ENCODE peak calls at places on chromosomes 16 and 17, in seven cellular contexts. One of them, this sample, is unnamed.

GRCh38 chr17:82658331-82658730 is 10.1 kb upstream of the WDR45B start:
- DNase-seq in activated CD4-positive, alpha-beta T cell treated with anti-CD3 and anti-CD28 coated beads, Interleukin-2, amount 50 U/mL, for 1 hour: no peak
- DNase-seq in HT-29: no peak
- DNase-seq in substantia nigra: no peak
- DNase-seq in frontal cortex: no peak
- DNase-seq in chondrocyte: no peak
- DNase-seq in NT2/D1: no peak
- DNase-seq in this sample: no peak

GRCh38 chr17:66281671-66282369 is 20.6 kb upstream of the PRKCA start:
- DNase-seq in activated CD4-positive, alpha-beta T cell treated with anti-CD3 and anti-CD28 coated beads, Interleukin-2, amount 50 U/mL, for 1 hour: no peak
- DNase-seq in HT-29: no peak
- DNase-seq in chondrocyte: no peak
- DNase-seq in frontal cortex: no peak
- DNase-seq in NT2/D1: no peak
- DNase-seq in substantia nigra: no peak
- DNase-seq in this sample: no peak

GRCh38 chr16:68892214-68892613 is 48.9 kb downstream of the TANGO6 start:
- DNase-seq in substantia nigra: no peak
- DNase-seq in chondrocyte: no peak
- DNase-seq in frontal cortex: no peak
- DNase-seq in activated CD4-positive, alpha-beta T cell treated with anti-CD3 and anti-CD28 coated beads, Interleukin-2, amount 50 U/mL, for 1 hour: no peak
- DNase-seq in NT2/D1: no peak
- DNase-seq in HT-29: no peak
- DNase-seq in this sample: no peak

GRCh38 chr17:42407289-42407836 is 15.7 kb downstream of the CAVIN1 start:
- DNase-seq in chondrocyte: no peak
- DNase-seq in frontal cortex: peak; percentile 74
- DNase-seq in substantia nigra: peak; percentile 86
- DNase-seq in activated CD4-positive, alpha-beta T cell treated with anti-CD3 and anti-CD28 coated beads, Interleukin-2, amount 50 U/mL, for 1 hour: peak; percentile 60
- DNase-seq in HT-29: peak; percentile 91
- DNase-seq in NT2/D1: no peak
- DNase-seq in this sample: peak; percentile 82

GRCh38 chr17:72970246-72970645 is 122.2 kb downstream of the SLC39A11 start:
- DNase-seq in substantia nigra: peak; percentile 44
- DNase-seq in activated CD4-positive, alpha-beta T cell treated with anti-CD3 and anti-CD28 coated beads, Interleukin-2, amount 50 U/mL, for 1 hour: no peak
- DNase-seq in HT-29: no peak
- DNase-seq in chondrocyte: no peak
- DNase-seq in NT2/D1: no peak
- DNase-seq in frontal cortex: no peak
- DNase-seq in this sample: no peak

GRCh38 chr17:82752371-82753200 is 721 bp downstream of the TBCD start:
- DNase-seq in frontal cortex: peak; percentile 37
- DNase-seq in HT-29: peak; percentile 36
- DNase-seq in NT2/D1: no peak
- DNase-seq in activated CD4-positive, alpha-beta T cell treated with anti-CD3 and anti-CD28 coated beads, Interleukin-2, amount 50 U/mL, for 1 hour: no peak
- DNase-seq in chondrocyte: no peak
- DNase-seq in substantia nigra: no peak
- DNase-seq in this sample: no peak

GRCh38 chr17:30429155-30429554 is 48.1 kb upstream of the GOSR1 start:
- DNase-seq in activated CD4-positive, alpha-beta T cell treated with anti-CD3 and anti-CD28 coated beads, Interleukin-2, amount 50 U/mL, for 1 hour: no peak
- DNase-seq in frontal cortex: no peak
- DNase-seq in chondrocyte: no peak
- DNase-seq in NT2/D1: no peak
- DNase-seq in HT-29: no peak
- DNase-seq in substantia nigra: no peak
- DNase-seq in this sample: no peak

GRCh38 chr17:35169964-35170363 is 22.3 kb downstream of the UNC45B start:
- DNase-seq in activated CD4-positive, alpha-beta T cell treated with anti-CD3 and anti-CD28 coated beads, Interleukin-2, amount 50 U/mL, for 1 hour: no peak
- DNase-seq in substantia nigra: no peak
- DNase-seq in NT2/D1: no peak
- DNase-seq in HT-29: no peak
- DNase-seq in frontal cortex: no peak
- DNase-seq in chondrocyte: no peak
- DNase-seq in this sample: no peak

GRCh38 chr17:64418506-64419339 is 28.1 kb upstream of the PECAM1 start:
- DNase-seq in HT-29: peak; percentile 77
- DNase-seq in substantia nigra: peak; percentile 26
- DNase-seq in activated CD4-positive, alpha-beta T cell treated with anti-CD3 and anti-CD28 coated beads, Interleukin-2, amount 50 U/mL, for 1 hour: no peak
- DNase-seq in NT2/D1: no peak
- DNase-seq in chondrocyte: no peak
- DNase-seq in frontal cortex: peak; percentile 37
- DNase-seq in this sample: no peak

GRCh38 chr17:40500190-40500589 is 1.2 kb downstream of the TNS4 start:
- DNase-seq in frontal cortex: no peak
- DNase-seq in activated CD4-positive, alpha-beta T cell treated with anti-CD3 and anti-CD28 coated beads, Interleukin-2, amount 50 U/mL, for 1 hour: no peak
- DNase-seq in HT-29: no peak
- DNase-seq in NT2/D1: no peak
- DNase-seq in substantia nigra: no peak
- DNase-seq in chondrocyte: peak; percentile 75
- DNase-seq in this sample: no peak

GRCh38 chr16:77234611-77235010 is 35.4 kb downstream of the SYCE1L start:
- DNase-seq in frontal cortex: no peak
- DNase-seq in substantia nigra: no peak
- DNase-seq in NT2/D1: no peak
- DNase-seq in HT-29: no peak
- DNase-seq in activated CD4-positive, alpha-beta T cell treated with anti-CD3 and anti-CD28 coated beads, Interleukin-2, amount 50 U/mL, for 1 hour: no peak
- DNase-seq in chondrocyte: no peak
- DNase-seq in this sample: no peak

GRCh38 chr17:77641718-77642117 is 316.8 kb upstream of the TNRC6C start:
- DNase-seq in frontal cortex: no peak
- DNase-seq in substantia nigra: no peak
- DNase-seq in HT-29: no peak
- DNase-seq in NT2/D1: no peak
- DNase-seq in chondrocyte: no peak
- DNase-seq in activated CD4-positive, alpha-beta T cell treated with anti-CD3 and anti-CD28 coated beads, Interleukin-2, amount 50 U/mL, for 1 hour: no peak
- DNase-seq in this sample: no peak

GRCh38 chr16:4416200-4417032 is at the start of gene CORO7:
- DNase-seq in HT-29: peak; percentile 91
- DNase-seq in activated CD4-positive, alpha-beta T cell treated with anti-CD3 and anti-CD28 coated beads, Interleukin-2, amount 50 U/mL, for 1 hour: peak; percentile 99
- DNase-seq in frontal cortex: peak; percentile 95
- DNase-seq in NT2/D1: no peak
- DNase-seq in substantia nigra: peak; percentile 98
- DNase-seq in chondrocyte: peak; percentile 98
- DNase-seq in this sample: peak; percentile 100

GRCh38 chr17:78979780-78980623 is at the start of gene LGALS3BP:
- DNase-seq in chondrocyte: no peak
- DNase-seq in activated CD4-positive, alpha-beta T cell treated with anti-CD3 and anti-CD28 coated beads, Interleukin-2, amount 50 U/mL, for 1 hour: peak; percentile 24
- DNase-seq in NT2/D1: no peak
- DNase-seq in substantia nigra: peak; percentile 86
- DNase-seq in frontal cortex: peak; percentile 72
- DNase-seq in HT-29: peak; percentile 90
- DNase-seq in this sample: peak; percentile 83

GRCh38 chr17:78224226-78225087 is 7.0 kb upstream of the TMEM235 start:
- DNase-seq in NT2/D1: no peak
- DNase-seq in frontal cortex: no peak
- DNase-seq in substantia nigra: peak; percentile 50
- DNase-seq in activated CD4-positive, alpha-beta T cell treated with anti-CD3 and anti-CD28 coated beads, Interleukin-2, amount 50 U/mL, for 1 hour: no peak
- DNase-seq in HT-29: no peak
- DNase-seq in chondrocyte: no peak
- DNase-seq in this sample: peak; percentile 68

GRCh38 chr17:71361691-71362450 is 758.9 kb upstream of the SOX9 start:
- DNase-seq in substantia nigra: no peak
- DNase-seq in chondrocyte: no peak
- DNase-seq in HT-29: no peak
- DNase-seq in NT2/D1: no peak
- DNase-seq in frontal cortex: no peak
- DNase-seq in activated CD4-positive, alpha-beta T cell treated with anti-CD3 and anti-CD28 coated beads, Interleukin-2, amount 50 U/mL, for 1 hour: no peak
- DNase-seq in this sample: no peak

GRCh38 chr16:31435341-31436220 is 7.0 kb downstream of the ZNF843 start:
- DNase-seq in substantia nigra: no peak
- DNase-seq in frontal cortex: no peak
- DNase-seq in chondrocyte: no peak
- DNase-seq in activated CD4-positive, alpha-beta T cell treated with anti-CD3 and anti-CD28 coated beads, Interleukin-2, amount 50 U/mL, for 1 hour: no peak
- DNase-seq in NT2/D1: no peak
- DNase-seq in HT-29: no peak
- DNase-seq in this sample: no peak